ENCODE peak calls at places on chromosomes 6 and 20, in ten cellular contexts. One of them, this sample, is unnamed.

GRCh38 chr6:13120483-13121482 is 207.6 kb downstream of the TBC1D7 start:
- DNase-seq in anterior cingulate cortex: no peak
- DNase-seq in ureter: no peak
- DNase-seq in astrocyte of the cerebellum: no peak
- DNase-seq in central memory CD8-positive, alpha-beta T cell: no peak
- DNase-seq in iris pigment epithelial cell: no peak
- DNase-seq in testis: no peak
- DNase-seq in NCI-H526: no peak
- DNase-seq in stimulated activated CD4-positive, alpha-beta T cell treated with anti-CD3 and anti-CD28 coated beads, Interleukin-2, amount 100 ng/mL, for 48 hours: no peak
- DNase-seq in NCI-H345: no peak
- DNase-seq in this sample: no peak

GRCh38 chr20:36572701-36573102 is 695 bp upstream of the TGIF2 start:
- DNase-seq in iris pigment epithelial cell: no peak
- DNase-seq in NCI-H345: no peak
- DNase-seq in ureter: no peak
- DNase-seq in central memory CD8-positive, alpha-beta T cell: no peak
- DNase-seq in astrocyte of the cerebellum: no peak
- DNase-seq in stimulated activated CD4-positive, alpha-beta T cell treated with anti-CD3 and anti-CD28 coated beads, Interleukin-2, amount 100 ng/mL, for 48 hours: peak
- DNase-seq in NCI-H526: no peak
- DNase-seq in anterior cingulate cortex: no peak
- DNase-seq in testis: peak
- DNase-seq in this sample: no peak

GRCh38 chr6:24614648-24615047 is 31.3 kb downstream of the KIAA0319 start:
- DNase-seq in central memory CD8-positive, alpha-beta T cell: no peak
- DNase-seq in testis: no peak
- DNase-seq in NCI-H345: no peak
- DNase-seq in anterior cingulate cortex: no peak
- DNase-seq in NCI-H526: no peak
- DNase-seq in astrocyte of the cerebellum: no peak
- DNase-seq in ureter: no peak
- DNase-seq in stimulated activated CD4-positive, alpha-beta T cell treated with anti-CD3 and anti-CD28 coated beads, Interleukin-2, amount 100 ng/mL, for 48 hours: no peak
- DNase-seq in iris pigment epithelial cell: no peak
- DNase-seq in this sample: no peak

GRCh38 chr6:3789896-3790558 is 38.5 kb upstream of the PXDC1 start:
- DNase-seq in ureter: no peak
- DNase-seq in testis: no peak
- DNase-seq in NCI-H526: no peak
- DNase-seq in stimulated activated CD4-positive, alpha-beta T cell treated with anti-CD3 and anti-CD28 coated beads, Interleukin-2, amount 100 ng/mL, for 48 hours: no peak
- DNase-seq in astrocyte of the cerebellum: no peak
- DNase-seq in NCI-H345: no peak
- DNase-seq in anterior cingulate cortex: no peak
- DNase-seq in central memory CD8-positive, alpha-beta T cell: no peak
- DNase-seq in iris pigment epithelial cell: no peak
- DNase-seq in this sample: no peak

GRCh38 chr20:41643504-41643938 is 25.3 kb upstream of the CHD6 start:
- DNase-seq in ureter: peak
- DNase-seq in central memory CD8-positive, alpha-beta T cell: no peak
- DNase-seq in anterior cingulate cortex: peak
- DNase-seq in astrocyte of the cerebellum: peak
- DNase-seq in NCI-H345: peak
- DNase-seq in iris pigment epithelial cell: peak
- DNase-seq in NCI-H526: peak
- DNase-seq in stimulated activated CD4-positive, alpha-beta T cell treated with anti-CD3 and anti-CD28 coated beads, Interleukin-2, amount 100 ng/mL, for 48 hours: no peak
- DNase-seq in testis: peak
- DNase-seq in this sample: no peak

GRCh38 chr6:152147269-152147668 is 339.8 kb downstream of the ESR1 start:
- DNase-seq in NCI-H526: no peak
- DNase-seq in stimulated activated CD4-positive, alpha-beta T cell treated with anti-CD3 and anti-CD28 coated beads, Interleukin-2, amount 100 ng/mL, for 48 hours: no peak
- DNase-seq in central memory CD8-positive, alpha-beta T cell: no peak
- DNase-seq in NCI-H345: no peak
- DNase-seq in ureter: no peak
- DNase-seq in anterior cingulate cortex: no peak
- DNase-seq in iris pigment epithelial cell: no peak
- DNase-seq in testis: no peak
- DNase-seq in astrocyte of the cerebellum: no peak
- DNase-seq in this sample: no peak

GRCh38 chr20:52190437-52191131 is 995 bp downstream of the ZFP64 start:
- DNase-seq in astrocyte of the cerebellum: no peak
- DNase-seq in anterior cingulate cortex: peak
- DNase-seq in iris pigment epithelial cell: peak
- DNase-seq in NCI-H526: peak
- DNase-seq in testis: peak
- DNase-seq in central memory CD8-positive, alpha-beta T cell: no peak
- DNase-seq in NCI-H345: peak
- DNase-seq in ureter: no peak
- DNase-seq in stimulated activated CD4-positive, alpha-beta T cell treated with anti-CD3 and anti-CD28 coated beads, Interleukin-2, amount 100 ng/mL, for 48 hours: peak
- DNase-seq in this sample: peak

GRCh38 chr6:125019873-125020272 is 57.6 kb downstream of the RNF217 start:
- DNase-seq in astrocyte of the cerebellum: no peak
- DNase-seq in NCI-H345: no peak
- DNase-seq in iris pigment epithelial cell: no peak
- DNase-seq in testis: no peak
- DNase-seq in central memory CD8-positive, alpha-beta T cell: no peak
- DNase-seq in NCI-H526: no peak
- DNase-seq in stimulated activated CD4-positive, alpha-beta T cell treated with anti-CD3 and anti-CD28 coated beads, Interleukin-2, amount 100 ng/mL, for 48 hours: no peak
- DNase-seq in anterior cingulate cortex: no peak
- DNase-seq in ureter: no peak
- DNase-seq in this sample: no peak

GRCh38 chr6:170018422-170019258 is 267.2 kb downstream of the ERMARD start:
- DNase-seq in testis: no peak
- DNase-seq in iris pigment epithelial cell: no peak
- DNase-seq in ureter: no peak
- DNase-seq in NCI-H526: no peak
- DNase-seq in astrocyte of the cerebellum: no peak
- DNase-seq in NCI-H345: no peak
- DNase-seq in central memory CD8-positive, alpha-beta T cell: no peak
- DNase-seq in anterior cingulate cortex: no peak
- DNase-seq in stimulated activated CD4-positive, alpha-beta T cell treated with anti-CD3 and anti-CD28 coated beads, Interleukin-2, amount 100 ng/mL, for 48 hours: no peak
- DNase-seq in this sample: no peak

GRCh38 chr6:158939255-158940170 is 60.5 kb downstream of the RSPH3 start:
- DNase-seq in ureter: no peak
- DNase-seq in anterior cingulate cortex: no peak
- DNase-seq in NCI-H345: no peak
- DNase-seq in stimulated activated CD4-positive, alpha-beta T cell treated with anti-CD3 and anti-CD28 coated beads, Interleukin-2, amount 100 ng/mL, for 48 hours: no peak
- DNase-seq in astrocyte of the cerebellum: no peak
- DNase-seq in central memory CD8-positive, alpha-beta T cell: no peak
- DNase-seq in iris pigment epithelial cell: no peak
- DNase-seq in testis: no peak
- DNase-seq in NCI-H526: no peak
- DNase-seq in this sample: no peak

GRCh38 chr20:35447082-35447789 is 8.2 kb upstream of the CEP250 start:
- DNase-seq in NCI-H345: peak
- DNase-seq in iris pigment epithelial cell: peak
- DNase-seq in astrocyte of the cerebellum: peak
- DNase-seq in central memory CD8-positive, alpha-beta T cell: peak
- DNase-seq in testis: peak
- DNase-seq in NCI-H526: peak
- DNase-seq in anterior cingulate cortex: peak
- DNase-seq in ureter: peak
- DNase-seq in stimulated activated CD4-positive, alpha-beta T cell treated with anti-CD3 and anti-CD28 coated beads, Interleukin-2, amount 100 ng/mL, for 48 hours: peak
- DNase-seq in this sample: peak

GRCh38 chr6:134373282-134373922 is 55.5 kb upstream of the SGK1 start:
- DNase-seq in testis: peak
- DNase-seq in iris pigment epithelial cell: peak
- DNase-seq in NCI-H345: no peak
- DNase-seq in anterior cingulate cortex: peak
- DNase-seq in central memory CD8-positive, alpha-beta T cell: no peak
- DNase-seq in NCI-H526: no peak
- DNase-seq in astrocyte of the cerebellum: peak
- DNase-seq in ureter: no peak
- DNase-seq in stimulated activated CD4-positive, alpha-beta T cell treated with anti-CD3 and anti-CD28 coated beads, Interleukin-2, amount 100 ng/mL, for 48 hours: no peak
- DNase-seq in this sample: peak

GRCh38 chr6:37077459-37078296 is 72.2 kb downstream of the FGD2 start:
- DNase-seq in ureter: peak
- DNase-seq in testis: peak
- DNase-seq in NCI-H526: no peak
- DNase-seq in NCI-H345: no peak
- DNase-seq in astrocyte of the cerebellum: peak
- DNase-seq in iris pigment epithelial cell: peak
- DNase-seq in anterior cingulate cortex: no peak
- DNase-seq in stimulated activated CD4-positive, alpha-beta T cell treated with anti-CD3 and anti-CD28 coated beads, Interleukin-2, amount 100 ng/mL, for 48 hours: no peak
- DNase-seq in central memory CD8-positive, alpha-beta T cell: no peak
- DNase-seq in this sample: peak

GRCh38 chr6:52749546-52750152 is 13.6 kb downstream of the GSTA2 start:
- DNase-seq in iris pigment epithelial cell: no peak
- DNase-seq in NCI-H526: peak
- DNase-seq in astrocyte of the cerebellum: no peak
- DNase-seq in stimulated activated CD4-positive, alpha-beta T cell treated with anti-CD3 and anti-CD28 coated beads, Interleukin-2, amount 100 ng/mL, for 48 hours: no peak
- DNase-seq in anterior cingulate cortex: no peak
- DNase-seq in central memory CD8-positive, alpha-beta T cell: no peak
- DNase-seq in testis: no peak
- DNase-seq in ureter: no peak
- DNase-seq in NCI-H345: no peak
- DNase-seq in this sample: no peak

GRCh38 chr6:3813150-3813780 is 35.9 kb upstream of the FAM50B start:
- DNase-seq in NCI-H526: no peak
- DNase-seq in central memory CD8-positive, alpha-beta T cell: no peak
- DNase-seq in stimulated activated CD4-positive, alpha-beta T cell treated with anti-CD3 and anti-CD28 coated beads, Interleukin-2, amount 100 ng/mL, for 48 hours: no peak
- DNase-seq in iris pigment epithelial cell: peak
- DNase-seq in NCI-H345: no peak
- DNase-seq in ureter: no peak
- DNase-seq in anterior cingulate cortex: no peak
- DNase-seq in testis: no peak
- DNase-seq in astrocyte of the cerebellum: no peak
- DNase-seq in this sample: no peak

GRCh38 chr20:36246410-36246809 is 10.1 kb downstream of the AAR2 start:
- DNase-seq in iris pigment epithelial cell: no peak
- DNase-seq in central memory CD8-positive, alpha-beta T cell: no peak
- DNase-seq in NCI-H526: no peak
- DNase-seq in NCI-H345: no peak
- DNase-seq in stimulated activated CD4-positive, alpha-beta T cell treated with anti-CD3 and anti-CD28 coated beads, Interleukin-2, amount 100 ng/mL, for 48 hours: no peak
- DNase-seq in testis: no peak
- DNase-seq in ureter: no peak
- DNase-seq in astrocyte of the cerebellum: no peak
- DNase-seq in anterior cingulate cortex: no peak
- DNase-seq in this sample: no peak

GRCh38 chr6:43705996-43706395 is 18.4 kb upstream of the MRPS18A start:
- DNase-seq in stimulated activated CD4-positive, alpha-beta T cell treated with anti-CD3 and anti-CD28 coated beads, Interleukin-2, amount 100 ng/mL, for 48 hours: no peak
- DNase-seq in iris pigment epithelial cell: peak
- DNase-seq in NCI-H526: no peak
- DNase-seq in anterior cingulate cortex: no peak
- DNase-seq in NCI-H345: no peak
- DNase-seq in ureter: no peak
- DNase-seq in testis: no peak
- DNase-seq in astrocyte of the cerebellum: no peak
- DNase-seq in central memory CD8-positive, alpha-beta T cell: no peak
- DNase-seq in this sample: no peak

GRCh38 chr6:43758617-43759050 is 11.4 kb upstream of the VEGFA start:
- DNase-seq in iris pigment epithelial cell: no peak
- DNase-seq in astrocyte of the cerebellum: no peak
- DNase-seq in NCI-H526: no peak
- DNase-seq in ureter: no peak
- DNase-seq in testis: no peak
- DNase-seq in central memory CD8-positive, alpha-beta T cell: no peak
- DNase-seq in stimulated activated CD4-positive, alpha-beta T cell treated with anti-CD3 and anti-CD28 coated beads, Interleukin-2, amount 100 ng/mL, for 48 hours: no peak
- DNase-seq in NCI-H345: peak
- DNase-seq in anterior cingulate cortex: no peak
- DNase-seq in this sample: no peak

GRCh38 chr6:44304282-44305199 is 8.6 kb downstream of the AARS2 start:
- DNase-seq in NCI-H526: no peak
- DNase-seq in testis: peak
- DNase-seq in astrocyte of the cerebellum: no peak
- DNase-seq in stimulated activated CD4-positive, alpha-beta T cell treated with anti-CD3 and anti-CD28 coated beads, Interleukin-2, amount 100 ng/mL, for 48 hours: peak
- DNase-seq in iris pigment epithelial cell: peak
- DNase-seq in anterior cingulate cortex: peak
- DNase-seq in ureter: no peak
- DNase-seq in NCI-H345: peak
- DNase-seq in central memory CD8-positive, alpha-beta T cell: no peak
- DNase-seq in this sample: peak

GRCh38 chr20:60365882-60366281 is 407.7 kb downstream of the CDH26 start:
- DNase-seq in anterior cingulate cortex: no peak
- DNase-seq in central memory CD8-positive, alpha-beta T cell: no peak
- DNase-seq in NCI-H526: no peak
- DNase-seq in astrocyte of the cerebellum: no peak
- DNase-seq in ureter: no peak
- DNase-seq in iris pigment epithelial cell: no peak
- DNase-seq in testis: no peak
- DNase-seq in NCI-H345: no peak
- DNase-seq in stimulated activated CD4-positive, alpha-beta T cell treated with anti-CD3 and anti-CD28 coated beads, Interleukin-2, amount 100 ng/mL, for 48 hours: no peak
- DNase-seq in this sample: no peak

GRCh38 chr6:4565301-4566250 is 210.6 kb upstream of the CDYL start:
- DNase-seq in central memory CD8-positive, alpha-beta T cell: no peak
- DNase-seq in iris pigment epithelial cell: no peak
- DNase-seq in stimulated activated CD4-positive, alpha-beta T cell treated with anti-CD3 and anti-CD28 coated beads, Interleukin-2, amount 100 ng/mL, for 48 hours: no peak
- DNase-seq in ureter: no peak
- DNase-seq in NCI-H345: no peak
- DNase-seq in astrocyte of the cerebellum: no peak
- DNase-seq in testis: no peak
- DNase-seq in anterior cingulate cortex: no peak
- DNase-seq in NCI-H526: no peak
- DNase-seq in this sample: no peak

GRCh38 chr20:1830240-1830639 is 65.0 kb upstream of the SIRPA start:
- DNase-seq in astrocyte of the cerebellum: peak
- DNase-seq in anterior cingulate cortex: peak
- DNase-seq in NCI-H345: no peak
- DNase-seq in ureter: no peak
- DNase-seq in central memory CD8-positive, alpha-beta T cell: no peak
- DNase-seq in NCI-H526: no peak
- DNase-seq in iris pigment epithelial cell: peak
- DNase-seq in testis: peak
- DNase-seq in stimulated activated CD4-positive, alpha-beta T cell treated with anti-CD3 and anti-CD28 coated beads, Interleukin-2, amount 100 ng/mL, for 48 hours: no peak
- DNase-seq in this sample: peak

GRCh38 chr6:106745824-106746610 is 116.6 kb downstream of the QRSL1 start:
- DNase-seq in central memory CD8-positive, alpha-beta T cell: no peak
- DNase-seq in testis: no peak
- DNase-seq in NCI-H526: peak
- DNase-seq in ureter: no peak
- DNase-seq in iris pigment epithelial cell: peak
- DNase-seq in NCI-H345: peak
- DNase-seq in astrocyte of the cerebellum: no peak
- DNase-seq in anterior cingulate cortex: no peak
- DNase-seq in stimulated activated CD4-positive, alpha-beta T cell treated with anti-CD3 and anti-CD28 coated beads, Interleukin-2, amount 100 ng/mL, for 48 hours: no peak
- DNase-seq in this sample: no peak

GRCh38 chr6:153001767-153002612 is 519 bp downstream of the MTRF1L start:
- DNase-seq in NCI-H526: peak
- DNase-seq in stimulated activated CD4-positive, alpha-beta T cell treated with anti-CD3 and anti-CD28 coated beads, Interleukin-2, amount 100 ng/mL, for 48 hours: no peak
- DNase-seq in anterior cingulate cortex: no peak
- DNase-seq in ureter: no peak
- DNase-seq in iris pigment epithelial cell: peak
- DNase-seq in central memory CD8-positive, alpha-beta T cell: no peak
- DNase-seq in testis: no peak
- DNase-seq in astrocyte of the cerebellum: no peak
- DNase-seq in NCI-H345: no peak
- DNase-seq in this sample: no peak

GRCh38 chr6:17269840-17270239 is 11.3 kb upstream of the RBM24 start:
- DNase-seq in astrocyte of the cerebellum: no peak
- DNase-seq in NCI-H526: no peak
- DNase-seq in central memory CD8-positive, alpha-beta T cell: no peak
- DNase-seq in iris pigment epithelial cell: peak
- DNase-seq in NCI-H345: no peak
- DNase-seq in anterior cingulate cortex: no peak
- DNase-seq in testis: no peak
- DNase-seq in ureter: no peak
- DNase-seq in stimulated activated CD4-positive, alpha-beta T cell treated with anti-CD3 and anti-CD28 coated beads, Interleukin-2, amount 100 ng/mL, for 48 hours: no peak
- DNase-seq in this sample: peak

GRCh38 chr6:105382477-105382876 is 20.4 kb downstream of the PREP start:
- DNase-seq in NCI-H526: no peak
- DNase-seq in central memory CD8-positive, alpha-beta T cell: no peak
- DNase-seq in ureter: no peak
- DNase-seq in stimulated activated CD4-positive, alpha-beta T cell treated with anti-CD3 and anti-CD28 coated beads, Interleukin-2, amount 100 ng/mL, for 48 hours: no peak
- DNase-seq in anterior cingulate cortex: no peak
- DNase-seq in NCI-H345: no peak
- DNase-seq in astrocyte of the cerebellum: no peak
- DNase-seq in testis: no peak
- DNase-seq in iris pigment epithelial cell: no peak
- DNase-seq in this sample: no peak

GRCh38 chr6:71979911-71980310 is 93.6 kb downstream of the RIMS1 start:
- DNase-seq in astrocyte of the cerebellum: no peak
- DNase-seq in central memory CD8-positive, alpha-beta T cell: no peak
- DNase-seq in iris pigment epithelial cell: no peak
- DNase-seq in NCI-H345: no peak
- DNase-seq in ureter: no peak
- DNase-seq in testis: no peak
- DNase-seq in anterior cingulate cortex: no peak
- DNase-seq in NCI-H526: no peak
- DNase-seq in stimulated activated CD4-positive, alpha-beta T cell treated with anti-CD3 and anti-CD28 coated beads, Interleukin-2, amount 100 ng/mL, for 48 hours: no peak
- DNase-seq in this sample: peak

GRCh38 chr6:150471276-150471675 is 102.5 kb downstream of the IYD start:
- DNase-seq in anterior cingulate cortex: no peak
- DNase-seq in astrocyte of the cerebellum: no peak
- DNase-seq in testis: no peak
- DNase-seq in NCI-H526: no peak
- DNase-seq in NCI-H345: no peak
- DNase-seq in stimulated activated CD4-positive, alpha-beta T cell treated with anti-CD3 and anti-CD28 coated beads, Interleukin-2, amount 100 ng/mL, for 48 hours: no peak
- DNase-seq in central memory CD8-positive, alpha-beta T cell: no peak
- DNase-seq in ureter: no peak
- DNase-seq in iris pigment epithelial cell: no peak
- DNase-seq in this sample: no peak